ENCODE peak calls at places on chromosomes 7 and 10, in ten cellular contexts. One of them, this sample, is unnamed.

GRCh38 chr7:26429168-26429567 is 137.5 kb downstream of the SNX10 start:
- DNase-seq in DMS79 treated with DMSO at 0.1 percent for 48 hours: no peak
- DNase-seq in RWPE1: peak
- DNase-seq in T-cell: no peak
- DNase-seq in mucosa of gallbladder: no peak
- DNase-seq in KBM-7: no peak
- DNase-seq in ACHN: no peak
- DNase-seq in NCI-H2029 treated with DMSO at 0.1 percent for 48 hours: no peak
- DNase-seq in HEK293T: no peak
- DNase-seq in right lobe of liver: no peak
- DNase-seq in this sample: no peak

GRCh38 chr10:83373659-83374058 is 765.6 kb upstream of the GHITM start:
- DNase-seq in DMS79 treated with DMSO at 0.1 percent for 48 hours: no peak
- DNase-seq in RWPE1: no peak
- DNase-seq in T-cell: no peak
- DNase-seq in mucosa of gallbladder: peak
- DNase-seq in KBM-7: peak
- DNase-seq in ACHN: peak
- DNase-seq in NCI-H2029 treated with DMSO at 0.1 percent for 48 hours: no peak
- DNase-seq in HEK293T: peak
- DNase-seq in right lobe of liver: no peak
- DNase-seq in this sample: no peak

GRCh38 chr10:14658331-14659122 is 116.2 kb downstream of the FAM107B start:
- DNase-seq in DMS79 treated with DMSO at 0.1 percent for 48 hours: no peak
- DNase-seq in RWPE1: peak
- DNase-seq in T-cell: no peak
- DNase-seq in mucosa of gallbladder: no peak
- DNase-seq in KBM-7: no peak
- DNase-seq in ACHN: no peak
- DNase-seq in NCI-H2029 treated with DMSO at 0.1 percent for 48 hours: no peak
- DNase-seq in HEK293T: no peak
- DNase-seq in right lobe of liver: no peak
- DNase-seq in this sample: no peak

GRCh38 chr7:148852272-148852671 is 31.8 kb downstream of the EZH2 start:
- DNase-seq in DMS79 treated with DMSO at 0.1 percent for 48 hours: no peak
- DNase-seq in RWPE1: no peak
- DNase-seq in T-cell: no peak
- DNase-seq in mucosa of gallbladder: no peak
- DNase-seq in KBM-7: no peak
- DNase-seq in ACHN: no peak
- DNase-seq in NCI-H2029 treated with DMSO at 0.1 percent for 48 hours: no peak
- DNase-seq in HEK293T: no peak
- DNase-seq in right lobe of liver: no peak
- DNase-seq in this sample: no peak

GRCh38 chr7:38000272-38000671 is 79.8 kb downstream of the EPDR1 start:
- DNase-seq in DMS79 treated with DMSO at 0.1 percent for 48 hours: no peak
- DNase-seq in RWPE1: no peak
- DNase-seq in T-cell: no peak
- DNase-seq in mucosa of gallbladder: no peak
- DNase-seq in KBM-7: no peak
- DNase-seq in ACHN: no peak
- DNase-seq in NCI-H2029 treated with DMSO at 0.1 percent for 48 hours: no peak
- DNase-seq in HEK293T: no peak
- DNase-seq in right lobe of liver: no peak
- DNase-seq in this sample: no peak

GRCh38 chr7:152968003-152968402 is 208.5 kb downstream of the ACTR3B start:
- DNase-seq in DMS79 treated with DMSO at 0.1 percent for 48 hours: peak
- DNase-seq in RWPE1: no peak
- DNase-seq in T-cell: no peak
- DNase-seq in mucosa of gallbladder: no peak
- DNase-seq in KBM-7: no peak
- DNase-seq in ACHN: peak
- DNase-seq in NCI-H2029 treated with DMSO at 0.1 percent for 48 hours: no peak
- DNase-seq in HEK293T: no peak
- DNase-seq in right lobe of liver: no peak
- DNase-seq in this sample: no peak

GRCh38 chr7:95545007-95545615 is 51.2 kb downstream of the PDK4 start:
- DNase-seq in DMS79 treated with DMSO at 0.1 percent for 48 hours: no peak
- DNase-seq in RWPE1: peak
- DNase-seq in T-cell: no peak
- DNase-seq in mucosa of gallbladder: peak
- DNase-seq in KBM-7: peak
- DNase-seq in ACHN: peak
- DNase-seq in NCI-H2029 treated with DMSO at 0.1 percent for 48 hours: no peak
- DNase-seq in HEK293T: peak
- DNase-seq in right lobe of liver: no peak
- DNase-seq in this sample: peak

GRCh38 chr10:58856508-58857240 is 319.8 kb upstream of the PHYHIPL start:
- DNase-seq in DMS79 treated with DMSO at 0.1 percent for 48 hours: no peak
- DNase-seq in RWPE1: peak
- DNase-seq in T-cell: no peak
- DNase-seq in mucosa of gallbladder: no peak
- DNase-seq in KBM-7: no peak
- DNase-seq in ACHN: peak
- DNase-seq in NCI-H2029 treated with DMSO at 0.1 percent for 48 hours: no peak
- DNase-seq in HEK293T: no peak
- DNase-seq in right lobe of liver: no peak
- DNase-seq in this sample: no peak

GRCh38 chr10:130806426-130806825 is 505.1 kb downstream of the TCERG1L start:
- DNase-seq in DMS79 treated with DMSO at 0.1 percent for 48 hours: no peak
- DNase-seq in RWPE1: no peak
- DNase-seq in T-cell: no peak
- DNase-seq in mucosa of gallbladder: no peak
- DNase-seq in KBM-7: no peak
- DNase-seq in ACHN: no peak
- DNase-seq in NCI-H2029 treated with DMSO at 0.1 percent for 48 hours: no peak
- DNase-seq in HEK293T: no peak
- DNase-seq in right lobe of liver: no peak
- DNase-seq in this sample: no peak

GRCh38 chr10:88401671-88402347 is 181.3 kb downstream of the RNLS start:
- DNase-seq in DMS79 treated with DMSO at 0.1 percent for 48 hours: no peak
- DNase-seq in RWPE1: peak
- DNase-seq in T-cell: no peak
- DNase-seq in mucosa of gallbladder: no peak
- DNase-seq in KBM-7: peak
- DNase-seq in ACHN: peak
- DNase-seq in NCI-H2029 treated with DMSO at 0.1 percent for 48 hours: no peak
- DNase-seq in HEK293T: no peak
- DNase-seq in right lobe of liver: no peak
- DNase-seq in this sample: no peak

GRCh38 chr7:30029696-30030095 is 1.5 kb downstream of the PLEKHA8 start:
- DNase-seq in DMS79 treated with DMSO at 0.1 percent for 48 hours: no peak
- DNase-seq in RWPE1: no peak
- DNase-seq in T-cell: no peak
- DNase-seq in mucosa of gallbladder: no peak
- DNase-seq in KBM-7: peak
- DNase-seq in ACHN: peak
- DNase-seq in NCI-H2029 treated with DMSO at 0.1 percent for 48 hours: no peak
- DNase-seq in HEK293T: no peak
- DNase-seq in right lobe of liver: no peak
- DNase-seq in this sample: no peak

GRCh38 chr10:78540355-78541076 is 506.9 kb downstream of the RPS24 start:
- DNase-seq in DMS79 treated with DMSO at 0.1 percent for 48 hours: no peak
- DNase-seq in RWPE1: no peak
- DNase-seq in T-cell: no peak
- DNase-seq in mucosa of gallbladder: no peak
- DNase-seq in KBM-7: no peak
- DNase-seq in ACHN: no peak
- DNase-seq in NCI-H2029 treated with DMSO at 0.1 percent for 48 hours: no peak
- DNase-seq in HEK293T: no peak
- DNase-seq in right lobe of liver: no peak
- DNase-seq in this sample: no peak

GRCh38 chr10:124642076-124642710 is 102.0 kb downstream of the FAM53B start:
- DNase-seq in DMS79 treated with DMSO at 0.1 percent for 48 hours: peak
- DNase-seq in RWPE1: no peak
- DNase-seq in T-cell: no peak
- DNase-seq in mucosa of gallbladder: no peak
- DNase-seq in KBM-7: no peak
- DNase-seq in ACHN: no peak
- DNase-seq in NCI-H2029 treated with DMSO at 0.1 percent for 48 hours: peak
- DNase-seq in HEK293T: no peak
- DNase-seq in right lobe of liver: no peak
- DNase-seq in this sample: no peak

GRCh38 chr10:78471723-78472541 is 438.3 kb downstream of the RPS24 start:
- DNase-seq in DMS79 treated with DMSO at 0.1 percent for 48 hours: no peak
- DNase-seq in RWPE1: no peak
- DNase-seq in T-cell: no peak
- DNase-seq in mucosa of gallbladder: no peak
- DNase-seq in KBM-7: no peak
- DNase-seq in ACHN: no peak
- DNase-seq in NCI-H2029 treated with DMSO at 0.1 percent for 48 hours: no peak
- DNase-seq in HEK293T: no peak
- DNase-seq in right lobe of liver: no peak
- DNase-seq in this sample: peak

GRCh38 chr7:100087055-100087750 is 1.6 kb upstream of the COPS6 start:
- DNase-seq in DMS79 treated with DMSO at 0.1 percent for 48 hours: no peak
- DNase-seq in RWPE1: peak
- DNase-seq in T-cell: no peak
- DNase-seq in mucosa of gallbladder: peak
- DNase-seq in KBM-7: no peak
- DNase-seq in ACHN: peak
- DNase-seq in NCI-H2029 treated with DMSO at 0.1 percent for 48 hours: no peak
- DNase-seq in HEK293T: no peak
- DNase-seq in right lobe of liver: no peak
- DNase-seq in this sample: no peak

GRCh38 chr10:33412261-33413092 is 78.0 kb upstream of the NRP1 start:
- DNase-seq in DMS79 treated with DMSO at 0.1 percent for 48 hours: no peak
- DNase-seq in RWPE1: peak
- DNase-seq in T-cell: no peak
- DNase-seq in mucosa of gallbladder: peak
- DNase-seq in KBM-7: peak
- DNase-seq in ACHN: peak
- DNase-seq in NCI-H2029 treated with DMSO at 0.1 percent for 48 hours: no peak
- DNase-seq in HEK293T: no peak
- DNase-seq in right lobe of liver: no peak
- DNase-seq in this sample: no peak

GRCh38 chr10:47334627-47335026 is 12.4 kb downstream of the GDF2 start:
- DNase-seq in DMS79 treated with DMSO at 0.1 percent for 48 hours: no peak
- DNase-seq in RWPE1: no peak
- DNase-seq in T-cell: no peak
- DNase-seq in mucosa of gallbladder: no peak
- DNase-seq in KBM-7: no peak
- DNase-seq in ACHN: no peak
- DNase-seq in NCI-H2029 treated with DMSO at 0.1 percent for 48 hours: no peak
- DNase-seq in HEK293T: no peak
- DNase-seq in right lobe of liver: no peak
- DNase-seq in this sample: no peak

GRCh38 chr7:39217752-39218151 is 240.0 kb downstream of the POU6F2 start:
- DNase-seq in DMS79 treated with DMSO at 0.1 percent for 48 hours: no peak
- DNase-seq in RWPE1: no peak
- DNase-seq in T-cell: no peak
- DNase-seq in mucosa of gallbladder: no peak
- DNase-seq in KBM-7: no peak
- DNase-seq in ACHN: no peak
- DNase-seq in NCI-H2029 treated with DMSO at 0.1 percent for 48 hours: no peak
- DNase-seq in HEK293T: no peak
- DNase-seq in right lobe of liver: no peak
- DNase-seq in this sample: no peak

GRCh38 chr7:39465055-39465929 is 100.9 kb upstream of the YAE1 start:
- DNase-seq in DMS79 treated with DMSO at 0.1 percent for 48 hours: peak
- DNase-seq in RWPE1: peak
- DNase-seq in T-cell: peak
- DNase-seq in mucosa of gallbladder: peak
- DNase-seq in KBM-7: peak
- DNase-seq in ACHN: peak
- DNase-seq in NCI-H2029 treated with DMSO at 0.1 percent for 48 hours: peak
- DNase-seq in HEK293T: peak
- DNase-seq in right lobe of liver: no peak
- DNase-seq in this sample: peak

GRCh38 chr7:13099197-13099795 is 411.9 kb downstream of the ARL4A start:
- DNase-seq in DMS79 treated with DMSO at 0.1 percent for 48 hours: no peak
- DNase-seq in RWPE1: peak
- DNase-seq in T-cell: no peak
- DNase-seq in mucosa of gallbladder: no peak
- DNase-seq in KBM-7: no peak
- DNase-seq in ACHN: no peak
- DNase-seq in NCI-H2029 treated with DMSO at 0.1 percent for 48 hours: no peak
- DNase-seq in HEK293T: peak
- DNase-seq in right lobe of liver: no peak
- DNase-seq in this sample: no peak

GRCh38 chr7:155832581-155832981 is 20.3 kb upstream of the SHH start:
- DNase-seq in DMS79 treated with DMSO at 0.1 percent for 48 hours: no peak
- DNase-seq in RWPE1: no peak
- DNase-seq in T-cell: no peak
- DNase-seq in mucosa of gallbladder: no peak
- DNase-seq in KBM-7: no peak
- DNase-seq in ACHN: no peak
- DNase-seq in NCI-H2029 treated with DMSO at 0.1 percent for 48 hours: no peak
- DNase-seq in HEK293T: no peak
- DNase-seq in right lobe of liver: peak
- DNase-seq in this sample: no peak

GRCh38 chr10:20215547-20216152 is 399.4 kb downstream of the PLXDC2 start:
- DNase-seq in DMS79 treated with DMSO at 0.1 percent for 48 hours: no peak
- DNase-seq in RWPE1: no peak
- DNase-seq in T-cell: no peak
- DNase-seq in mucosa of gallbladder: no peak
- DNase-seq in KBM-7: no peak
- DNase-seq in ACHN: no peak
- DNase-seq in NCI-H2029 treated with DMSO at 0.1 percent for 48 hours: no peak
- DNase-seq in HEK293T: no peak
- DNase-seq in right lobe of liver: no peak
- DNase-seq in this sample: no peak

GRCh38 chr10:46096909-46097575 is 51.0 kb upstream of the MSMB start:
- DNase-seq in DMS79 treated with DMSO at 0.1 percent for 48 hours: no peak
- DNase-seq in RWPE1: no peak
- DNase-seq in T-cell: no peak
- DNase-seq in mucosa of gallbladder: no peak
- DNase-seq in KBM-7: peak
- DNase-seq in ACHN: no peak
- DNase-seq in NCI-H2029 treated with DMSO at 0.1 percent for 48 hours: no peak
- DNase-seq in HEK293T: no peak
- DNase-seq in right lobe of liver: peak
- DNase-seq in this sample: no peak

GRCh38 chr7:150410680-150411346 is 31.7 kb downstream of the ZNF775 start:
- DNase-seq in DMS79 treated with DMSO at 0.1 percent for 48 hours: no peak
- DNase-seq in RWPE1: no peak
- DNase-seq in T-cell: no peak
- DNase-seq in mucosa of gallbladder: no peak
- DNase-seq in KBM-7: no peak
- DNase-seq in ACHN: peak
- DNase-seq in NCI-H2029 treated with DMSO at 0.1 percent for 48 hours: no peak
- DNase-seq in HEK293T: no peak
- DNase-seq in right lobe of liver: no peak
- DNase-seq in this sample: no peak

GRCh38 chr7:131524116-131524515 is 32.3 kb downstream of the PODXL start:
- DNase-seq in DMS79 treated with DMSO at 0.1 percent for 48 hours: no peak
- DNase-seq in RWPE1: no peak
- DNase-seq in T-cell: no peak
- DNase-seq in mucosa of gallbladder: no peak
- DNase-seq in KBM-7: no peak
- DNase-seq in ACHN: no peak
- DNase-seq in NCI-H2029 treated with DMSO at 0.1 percent for 48 hours: no peak
- DNase-seq in HEK293T: no peak
- DNase-seq in right lobe of liver: no peak
- DNase-seq in this sample: no peak

GRCh38 chr10:17236468-17236886 is 8.4 kb downstream of the VIM start:
- DNase-seq in DMS79 treated with DMSO at 0.1 percent for 48 hours: no peak
- DNase-seq in RWPE1: no peak
- DNase-seq in T-cell: no peak
- DNase-seq in mucosa of gallbladder: no peak
- DNase-seq in KBM-7: no peak
- DNase-seq in ACHN: no peak
- DNase-seq in NCI-H2029 treated with DMSO at 0.1 percent for 48 hours: no peak
- DNase-seq in HEK293T: no peak
- DNase-seq in right lobe of liver: no peak
- DNase-seq in this sample: no peak

GRCh38 chr7:45182856-45183710 is 25.5 kb downstream of the RAMP3 start:
- DNase-seq in DMS79 treated with DMSO at 0.1 percent for 48 hours: no peak
- DNase-seq in RWPE1: no peak
- DNase-seq in T-cell: no peak
- DNase-seq in mucosa of gallbladder: no peak
- DNase-seq in KBM-7: no peak
- DNase-seq in ACHN: no peak
- DNase-seq in NCI-H2029 treated with DMSO at 0.1 percent for 48 hours: no peak
- DNase-seq in HEK293T: no peak
- DNase-seq in right lobe of liver: no peak
- DNase-seq in this sample: no peak

GRCh38 chr7:80312139-80312661 is 177.6 kb downstream of the GNAI1 start:
- DNase-seq in DMS79 treated with DMSO at 0.1 percent for 48 hours: no peak
- DNase-seq in RWPE1: peak
- DNase-seq in T-cell: peak
- DNase-seq in mucosa of gallbladder: peak
- DNase-seq in KBM-7: no peak
- DNase-seq in ACHN: no peak
- DNase-seq in NCI-H2029 treated with DMSO at 0.1 percent for 48 hours: peak
- DNase-seq in HEK293T: peak
- DNase-seq in right lobe of liver: no peak
- DNase-seq in this sample: peak